ENCODE peak calls at places on chromosomes 7 and 10, in five cellular contexts. One of them, this sample, is unnamed.

GRCh38 chr7:49787980-49788379 is 14.5 kb downstream of the VWC2 start:
- DNase-seq in T-helper 9 cell: no peak
- DNase-seq in MCF 10A: no peak
- DNase-seq in activated gamma-delta T cell: no peak
- DNase-seq in activated T-cell treated with anti-CD3 and anti-CD28 coated beads for 1 hour: no peak
- DNase-seq in this sample: no peak

GRCh38 chr10:109929501-109930219 is 6.3 kb upstream of the XPNPEP1 start:
- DNase-seq in T-helper 9 cell: no peak
- DNase-seq in MCF 10A: peak; percentile 71
- DNase-seq in activated gamma-delta T cell: no peak
- DNase-seq in activated T-cell treated with anti-CD3 and anti-CD28 coated beads for 1 hour: no peak
- DNase-seq in this sample: no peak

GRCh38 chr7:66348959-66349358 is 143.8 kb downstream of the TPST1 start:
- DNase-seq in T-helper 9 cell: no peak
- DNase-seq in MCF 10A: peak; percentile 29
- DNase-seq in activated gamma-delta T cell: no peak
- DNase-seq in activated T-cell treated with anti-CD3 and anti-CD28 coated beads for 1 hour: no peak
- DNase-seq in this sample: no peak

GRCh38 chr7:143410523-143411004 is 1.9 kb upstream of the EPHA1 start:
- DNase-seq in T-helper 9 cell: no peak
- DNase-seq in MCF 10A: no peak
- DNase-seq in activated gamma-delta T cell: no peak
- DNase-seq in activated T-cell treated with anti-CD3 and anti-CD28 coated beads for 1 hour: no peak
- DNase-seq in this sample: no peak

GRCh38 chr7:134279898-134280297 is 36.8 kb downstream of the SLC35B4 start:
- DNase-seq in T-helper 9 cell: no peak
- DNase-seq in MCF 10A: no peak
- DNase-seq in activated gamma-delta T cell: no peak
- DNase-seq in activated T-cell treated with anti-CD3 and anti-CD28 coated beads for 1 hour: no peak
- DNase-seq in this sample: no peak

GRCh38 chr10:7649673-7650330 is 17.0 kb downstream of the ITIH5 start:
- DNase-seq in T-helper 9 cell: no peak
- DNase-seq in MCF 10A: peak; percentile 71
- DNase-seq in activated gamma-delta T cell: no peak
- DNase-seq in activated T-cell treated with anti-CD3 and anti-CD28 coated beads for 1 hour: no peak
- DNase-seq in this sample: no peak

GRCh38 chr10:14547826-14548225 is 217.1 kb upstream of the FRMD4A start:
- DNase-seq in T-helper 9 cell: no peak
- DNase-seq in MCF 10A: no peak
- DNase-seq in activated gamma-delta T cell: no peak
- DNase-seq in activated T-cell treated with anti-CD3 and anti-CD28 coated beads for 1 hour: no peak
- DNase-seq in this sample: no peak

GRCh38 chr10:131083915-131084790 is 227.4 kb downstream of the TCERG1L start:
- DNase-seq in T-helper 9 cell: no peak
- DNase-seq in MCF 10A: no peak
- DNase-seq in activated gamma-delta T cell: no peak
- DNase-seq in activated T-cell treated with anti-CD3 and anti-CD28 coated beads for 1 hour: no peak
- DNase-seq in this sample: no peak

GRCh38 chr10:34862892-34863291 is 47.8 kb upstream of the PARD3 start:
- DNase-seq in T-helper 9 cell: no peak
- DNase-seq in MCF 10A: no peak
- DNase-seq in activated gamma-delta T cell: no peak
- DNase-seq in activated T-cell treated with anti-CD3 and anti-CD28 coated beads for 1 hour: no peak
- DNase-seq in this sample: no peak

GRCh38 chr7:145543245-145543644 is 573.4 kb upstream of the CNTNAP2 start:
- DNase-seq in T-helper 9 cell: no peak
- DNase-seq in MCF 10A: no peak
- DNase-seq in activated gamma-delta T cell: no peak
- DNase-seq in activated T-cell treated with anti-CD3 and anti-CD28 coated beads for 1 hour: no peak
- DNase-seq in this sample: no peak

GRCh38 chr7:15581352-15581951 is 19.6 kb upstream of the AGMO start:
- DNase-seq in T-helper 9 cell: no peak
- DNase-seq in MCF 10A: no peak
- DNase-seq in activated gamma-delta T cell: no peak
- DNase-seq in activated T-cell treated with anti-CD3 and anti-CD28 coated beads for 1 hour: no peak
- DNase-seq in this sample: no peak

GRCh38 chr10:71589617-71590551 is 129.7 kb downstream of the C10orf105 start:
- DNase-seq in T-helper 9 cell: no peak
- DNase-seq in MCF 10A: no peak
- DNase-seq in activated gamma-delta T cell: no peak
- DNase-seq in activated T-cell treated with anti-CD3 and anti-CD28 coated beads for 1 hour: no peak
- DNase-seq in this sample: peak; percentile 52

This sample was measured in choroid plexus epithelial cell.